ENCODE peak calls at places on chromosomes 2 and 18, in five cellular contexts. B is lower lobe of right lung, F is AG09309, U is GM12865, Z is upper lobe of right lung. W is an unnamed sample.

GRCh38 chr2:148552675-148553331 is 91.7 kb upstream of the EPC2 start:
- DNase-seq in U (peak; percentile 40), Z (no peak), B (no peak), F (no peak), W (no peak)

GRCh38 chr2:97748397-97748796 is 35.0 kb downstream of the ZAP70 start:
- DNase-seq in F (no peak), U (peak; percentile 71), Z (no peak), B (no peak), W (no peak)

GRCh38 chr18:54187372-54187771 is 37.1 kb downstream of the MBD2 start:
- DNase-seq in U (no peak), F (no peak), B (no peak), Z (no peak), W (no peak)

GRCh38 chr2:113842919-113843736 is 46.8 kb upstream of the ACTR3 start:
- DNase-seq in B (no peak), U (no peak), F (peak; percentile 71), Z (no peak), W (no peak)

GRCh38 chr2:15494877-15495276 is 66.3 kb downstream of the NBAS start:
- DNase-seq in B (no peak), F (no peak), Z (no peak), U (no peak), W (no peak)

GRCh38 chr2:11748018-11748860 is 1.8 kb downstream of the LPIN1 start:
- DNase-seq in Z (no peak), U (no peak), F (no peak), B (no peak), W (no peak)

GRCh38 chr2:149313512-149313972 is 16.8 kb upstream of the LYPD6 start:
- DNase-seq in B (no peak), Z (no peak), U (peak; percentile 56), F (no peak), W (no peak)

GRCh38 chr2:149401007-149401406 is 70.6 kb downstream of the LYPD6 start:
- DNase-seq in U (no peak), F (no peak), B (no peak), Z (no peak), W (no peak)

GRCh38 chr2:196233033-196233807 is 61.8 kb upstream of the STK17B start:
- DNase-seq in B (no peak), Z (no peak), U (no peak), F (peak; percentile 69), W (peak; percentile 67)

GRCh38 chr2:205364261-205364660 is 318.0 kb upstream of the NRP2 start:
- DNase-seq in U (no peak), Z (no peak), B (no peak), F (no peak), W (no peak)

GRCh38 chr18:79133724-79134123 is 64.5 kb downstream of the ATP9B start:
- DNase-seq in B (no peak), U (no peak), Z (no peak), F (no peak), W (no peak)

GRCh38 chr18:45402485-45403056 is 212.7 kb upstream of the SLC14A2 start:
- DNase-seq in B (no peak), U (no peak), F (no peak), Z (no peak), W (no peak)

GRCh38 chr18:13465476-13465875 is 246.9 kb downstream of the LDLRAD4 start:
- DNase-seq in F (no peak), Z (no peak), B (no peak), U (no peak), W (peak; percentile 84)
- H3K4me3 ChIP-seq in F (no peak overlapping the region), Z (peak overlapping the region; percentile 34), B (peak overlapping the region; percentile 34), U (peak overlapping the region; percentile 72), W (no peak overlapping the region)

GRCh38 chr2:218325566-218326160 is 31.0 kb upstream of the CATIP start:
- DNase-seq in F (no peak), B (no peak), Z (no peak), U (no peak), W (no peak)
- H3K4me3 ChIP-seq in F (no peak overlapping the region), B (no peak overlapping the region), Z (no peak overlapping the region), U (no peak overlapping the region), W (no peak overlapping the region)

GRCh38 chr18:11667578-11667977 is 21.5 kb upstream of the GNAL start:
- DNase-seq in F (no peak), U (no peak), B (no peak), Z (peak; percentile 25), W (peak; percentile 67)
- H3K4me3 ChIP-seq in F (no peak overlapping the region), U (no peak overlapping the region), B (no peak overlapping the region), Z (no peak overlapping the region), W (no peak overlapping the region)

GRCh38 chr2:24886640-24887324 is 33.3 kb downstream of the ADCY3 start:
- DNase-seq in B (no peak), U (no peak), F (no peak), Z (no peak), W (no peak)
- H3K4me3 ChIP-seq in B (peak overlapping the region; percentile 28), U (no peak overlapping the region), F (no peak overlapping the region), Z (peak overlapping the region; percentile 23), W (no peak overlapping the region)

GRCh38 chr2:118855451-118856279 is 8.2 kb upstream of the EN1 start:
- DNase-seq in U (peak; percentile 75), Z (peak; percentile 89), B (peak; percentile 83), F (peak; percentile 11), W (peak; percentile 97)
- H3K4me3 ChIP-seq in U (no peak overlapping the region), Z (peak overlapping the region; percentile 23), B (peak overlapping the region; percentile 38), F (peak overlapping the region; percentile 43), W (no peak overlapping the region)

W was measured in lower leg skin.